ENCODE peak calls at places on chromosomes 2 and 18, in ten cellular contexts. L is activated CD4-positive, CD25-positive, alpha-beta regulatory T cell treated with anti-CD3 and anti-CD28 coated beads, Interleukin-2, amount 50 U/mL, for 72 hours; G is stimulated activated CD4-positive, alpha-beta T cell treated with anti-CD3 and anti-CD28 coated beads, Interleukin-4, amount 100 ng/mL, for 48 hours; H is neural crest cell; V is adipocyte; K is dermis microvascular lymphatic vessel endothelial cell; N is H1; D is HTR-8/SVneo; U is NCI-H146; S is gastrocnemius medialis. J is an unnamed sample.

GRCh38 chr2:99881901-99882591 is 260.3 kb downstream of the AFF3 start:
- DNase-seq in L (no peak), G (no peak), H (no peak), V (peak; percentile 85), K (peak; percentile 80), N (no peak), D (peak; percentile 73), U (peak; percentile 93), S (no peak), J (no peak)

GRCh38 chr2:182456784-182457183 is 29.9 kb upstream of the PDE1A start:
- DNase-seq in L (no peak), G (no peak), H (no peak), V (peak; percentile 86), K (no peak), N (no peak), D (peak; percentile 5), U (no peak), S (no peak), J (no peak)

GRCh38 chr2:65281626-65282351 is 54.2 kb downstream of the ACTR2 start:
- DNase-seq in L (no peak), G (no peak), H (no peak), V (no peak), K (no peak), N (no peak), D (no peak), U (no peak), S (no peak), J (no peak)

GRCh38 chr2:192247456-192247855 is 52.7 kb upstream of the TMEFF2 start:
- DNase-seq in L (no peak), G (no peak), H (no peak), V (peak; percentile 35), K (no peak), N (no peak), D (no peak), U (no peak), S (no peak), J (no peak)

GRCh38 chr2:181456660-181457120 is 496 bp upstream of the ITGA4 start:
- DNase-seq in L (peak; percentile 68), G (peak; percentile 51), H (peak; percentile 31), V (peak; percentile 22), K (peak; percentile 2), N (peak; percentile 59), D (no peak), U (peak; percentile 43), S (peak; percentile 8), J (peak; percentile 86)

GRCh38 chr2:210557721-210558120 is 1.3 kb downstream of the CPS1 start:
- DNase-seq in L (no peak), G (no peak), H (no peak), V (no peak), K (no peak), N (no peak), D (no peak), U (no peak), S (no peak), J (no peak)

GRCh38 chr2:86703704-86704370 is 16.3 kb upstream of the RMND5A start:
- DNase-seq in L (no peak), G (no peak), H (no peak), V (peak; percentile 93), K (peak; percentile 6), N (no peak), D (no peak), U (peak; percentile 65), S (peak; percentile 85), J (no peak)

GRCh38 chr18:13353424-13353823 is 134.9 kb downstream of the LDLRAD4 start:
- DNase-seq in L (no peak), G (no peak), H (no peak), V (no peak), K (peak; percentile 17), N (no peak), D (no peak), U (no peak), S (no peak), J (no peak)

GRCh38 chr2:65435625-65436168 is 3.3 kb upstream of the SPRED2 start:
- DNase-seq in L (peak; percentile 34), G (peak; percentile 30), H (peak; percentile 76), V (peak; percentile 96), K (peak; percentile 65), N (peak; percentile 92), D (peak; percentile 96), U (peak; percentile 87), S (peak; percentile 69), J (peak; percentile 96)

J was measured in kidney.